ENCODE peak calls at places on chromosomes 5 and 9, in nine cellular contexts. One of them, this sample, is unnamed.

GRCh38 chr5:98651715-98652114 is 121.7 kb upstream of the RGMB start:
- DNase-seq in activated T-helper 9 cell treated with anti-CD3 and anti-CD28 coated beads, Interleukin-2, amount 50 U/mL, for 16 hours: no peak
- DNase-seq in Kasumi-1: no peak
- DNase-seq in psoas muscle: no peak
- DNase-seq in activated CD4-positive, CD25-positive, alpha-beta regulatory T cell: no peak
- DNase-seq in SW480: no peak
- DNase-seq in D341Med: no peak
- DNase-seq in central memory CD4-positive, alpha-beta T cell: no peak
- DNase-seq in A549: no peak
- DNase-seq in this sample: no peak

GRCh38 chr5:107806705-107807104 is 136.0 kb upstream of the EFNA5 start:
- DNase-seq in D341Med: no peak
- DNase-seq in activated CD4-positive, CD25-positive, alpha-beta regulatory T cell: no peak
- DNase-seq in psoas muscle: no peak
- DNase-seq in SW480: no peak
- DNase-seq in activated T-helper 9 cell treated with anti-CD3 and anti-CD28 coated beads, Interleukin-2, amount 50 U/mL, for 16 hours: no peak
- DNase-seq in Kasumi-1: no peak
- DNase-seq in A549: peak
- DNase-seq in central memory CD4-positive, alpha-beta T cell: no peak
- DNase-seq in this sample: no peak

GRCh38 chr5:140295414-140295813 is 7.5 kb downstream of the PFDN1 start:
- DNase-seq in A549: peak
- DNase-seq in central memory CD4-positive, alpha-beta T cell: no peak
- DNase-seq in activated CD4-positive, CD25-positive, alpha-beta regulatory T cell: no peak
- DNase-seq in Kasumi-1: peak
- DNase-seq in psoas muscle: no peak
- DNase-seq in SW480: peak
- DNase-seq in activated T-helper 9 cell treated with anti-CD3 and anti-CD28 coated beads, Interleukin-2, amount 50 U/mL, for 16 hours: no peak
- DNase-seq in D341Med: no peak
- DNase-seq in this sample: no peak

GRCh38 chr9:3768698-3769458 is 243.1 kb upstream of the RFX3 start:
- DNase-seq in activated CD4-positive, CD25-positive, alpha-beta regulatory T cell: no peak
- DNase-seq in central memory CD4-positive, alpha-beta T cell: no peak
- DNase-seq in SW480: peak
- DNase-seq in D341Med: no peak
- DNase-seq in activated T-helper 9 cell treated with anti-CD3 and anti-CD28 coated beads, Interleukin-2, amount 50 U/mL, for 16 hours: no peak
- DNase-seq in psoas muscle: no peak
- DNase-seq in Kasumi-1: no peak
- DNase-seq in A549: no peak
- DNase-seq in this sample: no peak

GRCh38 chr9:100206899-100207298 is 107.9 kb downstream of the INVS start:
- DNase-seq in psoas muscle: no peak
- DNase-seq in central memory CD4-positive, alpha-beta T cell: no peak
- DNase-seq in Kasumi-1: no peak
- DNase-seq in activated CD4-positive, CD25-positive, alpha-beta regulatory T cell: no peak
- DNase-seq in A549: no peak
- DNase-seq in D341Med: no peak
- DNase-seq in SW480: no peak
- DNase-seq in activated T-helper 9 cell treated with anti-CD3 and anti-CD28 coated beads, Interleukin-2, amount 50 U/mL, for 16 hours: no peak
- DNase-seq in this sample: no peak

GRCh38 chr5:156396063-156396829 is 69.3 kb downstream of the SGCD start:
- DNase-seq in SW480: no peak
- DNase-seq in activated CD4-positive, CD25-positive, alpha-beta regulatory T cell: no peak
- DNase-seq in Kasumi-1: no peak
- DNase-seq in activated T-helper 9 cell treated with anti-CD3 and anti-CD28 coated beads, Interleukin-2, amount 50 U/mL, for 16 hours: no peak
- DNase-seq in psoas muscle: no peak
- DNase-seq in D341Med: no peak
- DNase-seq in central memory CD4-positive, alpha-beta T cell: no peak
- DNase-seq in A549: no peak
- DNase-seq in this sample: no peak

GRCh38 chr9:95040106-95040505 is 277.4 kb downstream of the FANCC start:
- DNase-seq in A549: no peak
- DNase-seq in psoas muscle: no peak
- DNase-seq in D341Med: no peak
- DNase-seq in central memory CD4-positive, alpha-beta T cell: no peak
- DNase-seq in SW480: no peak
- DNase-seq in activated T-helper 9 cell treated with anti-CD3 and anti-CD28 coated beads, Interleukin-2, amount 50 U/mL, for 16 hours: no peak
- DNase-seq in Kasumi-1: no peak
- DNase-seq in activated CD4-positive, CD25-positive, alpha-beta regulatory T cell: no peak
- DNase-seq in this sample: no peak

GRCh38 chr5:150410524-150411244 is 2.0 kb downstream of the CD74 start:
- DNase-seq in A549: peak
- DNase-seq in activated T-helper 9 cell treated with anti-CD3 and anti-CD28 coated beads, Interleukin-2, amount 50 U/mL, for 16 hours: no peak
- DNase-seq in D341Med: peak
- DNase-seq in psoas muscle: peak
- DNase-seq in central memory CD4-positive, alpha-beta T cell: peak
- DNase-seq in activated CD4-positive, CD25-positive, alpha-beta regulatory T cell: no peak
- DNase-seq in SW480: peak
- DNase-seq in Kasumi-1: peak
- DNase-seq in this sample: no peak

GRCh38 chr9:133127340-133127981 is 6.4 kb upstream of the RALGDS start:
- DNase-seq in activated T-helper 9 cell treated with anti-CD3 and anti-CD28 coated beads, Interleukin-2, amount 50 U/mL, for 16 hours: peak
- DNase-seq in SW480: peak
- DNase-seq in D341Med: no peak
- DNase-seq in A549: no peak
- DNase-seq in psoas muscle: peak
- DNase-seq in activated CD4-positive, CD25-positive, alpha-beta regulatory T cell: no peak
- DNase-seq in Kasumi-1: no peak
- DNase-seq in central memory CD4-positive, alpha-beta T cell: peak
- DNase-seq in this sample: no peak

This sample was measured in NCI-H187.